ENCODE peak calls at places on chromosomes 2 and 18, in seven cellular contexts. W is ascending aorta, N is lower leg skin, H is neural crest cell, G is upper lobe of right lung, B is dorsolateral prefrontal cortex, U is RWPE1. J is an unnamed sample.
A peak's percentile ranks its signal among the peaks of the same experiment; 100 is the strongest.

GRCh38 chr2:37507069-37507410 is 162.6 kb downstream of the QPCT start:
- DNase-seq in U (no peak), N (no peak), B (no peak), G (no peak), H (no peak), W (no peak), J (no peak)

GRCh38 chr2:200026838-200027237 is 71.5 kb downstream of the MAIP1 start:
- DNase-seq in W (no peak), G (no peak), H (no peak), B (no peak), N (no peak), U (no peak), J (no peak)

GRCh38 chr2:66434679-66435548 is at the start of gene MEIS1:
- DNase-seq in N (peak; percentile 97), H (peak; percentile 67), G (peak; percentile 87), B (peak; percentile 90), U (peak; percentile 88), W (peak; percentile 83), J (peak; percentile 30)

GRCh38 chr18:35174093-35174731 is 66.6 kb upstream of the ZNF397 start:
- DNase-seq in H (no peak), G (no peak), B (no peak), N (no peak), U (no peak), W (no peak), J (no peak)

GRCh38 chr18:58201268-58201667 is 157.2 kb downstream of the NEDD4L start:
- DNase-seq in H (no peak), B (no peak), W (no peak), N (no peak), G (no peak), U (no peak), J (no peak)

GRCh38 chr18:47871288-47871687 is 59.2 kb downstream of the SMAD2 start:
- DNase-seq in N (no peak), W (no peak), G (no peak), U (no peak), H (no peak), B (no peak), J (no peak)

GRCh38 chr2:53724511-53724910 is 43.1 kb upstream of the CHAC2 start:
- DNase-seq in U (no peak), B (no peak), H (no peak), N (no peak), G (no peak), W (no peak), J (no peak)

GRCh38 chr2:240513544-240514287 is 44.1 kb downstream of the ANKMY1 start:
- DNase-seq in H (peak; percentile 78), B (peak; percentile 45), W (peak; percentile 48), G (peak; percentile 93), N (peak; percentile 93), U (peak; percentile 81), J (peak; percentile 80)

GRCh38 chr18:26677957-26678356 is 129.6 kb upstream of the KCTD1 start:
- DNase-seq in B (no peak), G (no peak), W (no peak), H (no peak), U (no peak), N (no peak), J (no peak)

GRCh38 chr18:77207540-77207939 is 42.1 kb upstream of the GALR1 start:
- DNase-seq in U (peak; percentile 20), H (no peak), G (peak; percentile 83), N (peak; percentile 90), B (no peak), W (peak; percentile 35), J (no peak)

GRCh38 chr18:63684718-63685117 is 18.0 kb upstream of the SERPINB11 start:
- DNase-seq in B (no peak), N (no peak), U (no peak), G (no peak), H (no peak), W (no peak), J (no peak)
- TF ChIP-seq CTCF in B (no peak), N (no peak), U (no peak), G (no peak), H (no peak), W (no peak), J (no peak)

GRCh38 chr2:132969371-132969985 is 299.5 kb upstream of the LYPD1 start:
- DNase-seq in N (no peak), U (no peak), G (no peak), W (no peak), H (no peak), B (no peak), J (no peak)

GRCh38 chr2:132975490-132976105 is 305.6 kb upstream of the LYPD1 start:
- DNase-seq in W (no peak), H (no peak), G (no peak), N (no peak), U (no peak), B (no peak), J (no peak)

GRCh38 chr2:132974477-132975050 is 304.6 kb upstream of the LYPD1 start:
- DNase-seq in H (no peak), W (no peak), G (no peak), U (no peak), B (no peak), N (no peak), J (no peak)

DNA sequence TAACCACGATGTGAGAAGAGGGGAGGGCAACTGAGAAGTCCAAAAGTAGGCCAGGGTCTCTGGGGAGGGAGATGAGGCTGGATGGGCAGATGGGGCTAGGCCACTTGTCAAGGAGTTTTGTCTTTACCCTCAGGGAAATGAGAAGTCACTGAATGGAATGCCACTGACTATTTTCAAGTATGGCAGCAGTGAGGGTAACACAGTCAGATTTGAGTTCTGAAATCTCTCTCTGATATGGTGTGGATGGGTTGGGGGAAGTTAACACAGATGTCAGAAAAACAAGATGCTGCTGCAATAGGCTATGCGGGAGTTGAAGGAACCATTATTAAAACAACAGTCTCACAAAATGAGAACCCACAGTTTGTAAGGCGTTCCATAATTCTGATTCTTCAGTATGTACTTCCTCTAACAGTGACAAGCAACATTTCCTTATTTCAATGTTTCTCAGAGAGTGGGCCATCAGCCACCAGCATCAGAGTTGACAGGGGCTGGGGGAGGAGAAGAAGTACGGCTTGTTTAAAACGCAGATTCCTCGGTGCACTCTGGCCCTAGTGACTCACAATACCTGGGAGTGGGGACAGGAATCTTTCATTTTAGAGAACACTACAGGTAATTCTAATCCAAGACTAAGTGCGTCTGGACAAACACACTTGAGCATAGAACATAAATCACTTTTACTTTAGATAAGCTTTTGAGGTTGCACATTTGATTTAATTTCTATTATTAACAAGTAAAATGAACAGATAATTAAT is 301.5 kb upstream of the LYPD1 start:
- DNase-seq in B (no peak), N (no peak), W (no peak), U (no peak), H (no peak), G (no peak), J (no peak)
- TF ChIP-seq CTCF in B (no peak), N (no peak), W (no peak), U (no peak), H (no peak), G (no peak), J (no peak)

DNA sequence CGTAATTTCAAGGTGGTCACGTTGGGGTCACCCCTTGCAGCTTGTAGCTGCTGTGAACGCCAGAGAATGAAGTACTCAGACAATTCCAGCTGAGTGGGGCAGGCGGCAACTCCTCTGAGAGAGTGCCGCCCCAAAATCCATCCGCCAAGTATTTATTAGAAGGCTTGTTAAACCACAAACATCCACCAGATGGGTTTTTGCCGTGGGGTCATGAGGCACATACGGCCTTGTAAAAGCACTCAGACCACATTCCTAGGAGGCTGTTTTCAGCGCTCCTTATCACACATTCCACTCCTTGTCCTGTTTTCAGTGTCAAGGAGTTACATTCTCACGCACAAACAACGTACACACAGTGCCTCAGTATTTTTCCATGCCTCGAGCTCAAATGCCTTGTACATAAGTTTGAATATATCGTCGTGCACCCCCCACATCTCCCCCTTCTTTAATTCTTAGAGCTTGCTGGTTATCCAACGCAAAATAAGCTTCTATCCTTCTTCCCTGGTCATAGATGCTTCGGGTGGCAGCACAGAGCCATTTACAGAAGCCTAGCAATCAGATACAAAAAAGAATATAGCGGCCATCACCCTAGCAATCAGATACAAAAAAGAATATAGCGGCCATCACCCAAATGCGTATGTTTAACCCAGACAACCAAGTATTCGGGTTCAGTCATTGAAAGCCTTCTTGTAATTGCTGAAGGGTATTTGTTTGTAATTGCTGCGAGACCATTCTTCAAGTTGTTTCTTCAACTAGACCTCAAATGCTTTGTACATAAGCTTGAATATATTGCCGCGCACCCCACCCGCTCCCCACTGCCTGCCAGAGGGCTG is 7.3 kb downstream of the ALPP start:
- DNase-seq in G (peak; percentile 65), U (no peak), N (no peak), B (no peak), H (no peak), W (no peak), J (no peak)
- TF ChIP-seq CTCF in G (no peak), U (no peak), N (no peak), B (no peak), H (no peak), W (no peak), J (no peak)

GRCh38 chr2:11534746-11535484 is 1.1 kb downstream of the GREB1 start:
- DNase-seq in G (no peak), B (no peak), W (no peak), U (no peak), N (no peak), H (no peak), J (no peak)
- TF ChIP-seq CTCF in G (no peak), B (no peak), W (no peak), U (no peak), N (no peak), H (no peak), J (no peak)

GRCh38 chr2:216410550-216410949 is 1.7 kb upstream of the SMARCAL1 start:
- DNase-seq in U (no peak), G (no peak), N (no peak), H (no peak), B (no peak), W (no peak), J (no peak)

GRCh38 chr2:216405588-216405987 is 6.7 kb upstream of the SMARCAL1 start:
- DNase-seq in W (no peak), U (no peak), H (no peak), G (no peak), N (no peak), B (no peak), J (no peak)

GRCh38 chr2:216406861-216407260 is 5.4 kb upstream of the SMARCAL1 start:
- DNase-seq in H (no peak), W (no peak), N (no peak), U (no peak), G (no peak), B (no peak), J (no peak)

GRCh38 chr2:216412022-216412999 is at the start of gene SMARCAL1:
- DNase-seq in N (peak; percentile 100), H (peak; percentile 99), B (peak; percentile 99), U (peak; percentile 97), G (peak; percentile 99), W (peak; percentile 96), J (peak; percentile 97)

GRCh38 chr2:216408426-216409315 is 3.6 kb upstream of the SMARCAL1 start:
- DNase-seq in W (no peak), N (no peak), B (no peak), G (no peak), U (no peak), H (no peak), J (no peak)
- TF ChIP-seq CTCF in W (no peak), N (no peak), B (no peak), G (no peak), U (no peak), H (no peak), J (no peak)

GRCh38 chr2:217279130-217279529 is 419.3 kb upstream of the TNP1 start:
- DNase-seq in B (no peak), G (no peak), U (no peak), H (no peak), W (no peak), N (no peak), J (no peak)
- TF ChIP-seq CTCF in B (no peak), G (no peak), U (no peak), H (no peak), W (no peak), N (no peak), J (no peak)

J was measured in natural killer cell.